ENCODE peak calls at places on chromosomes 12 and 14, in four cellular contexts. One of them, this sample, is unnamed.

GRCh38 chr14:30373053-30373849 is 185.7 kb upstream of the G2E3 start:
- DNase-seq in effector CD4-positive, alpha-beta T cell: no peak
- DNase-seq in NCI-H1694 treated with DMSO at 0.1 percent for 48 hours: no peak
- DNase-seq in breast epithelium: no peak
- DNase-seq in this sample: no peak

GRCh38 chr12:32024884-32025599 is 65.8 kb downstream of the RESF1 start:
- DNase-seq in effector CD4-positive, alpha-beta T cell: no peak
- DNase-seq in NCI-H1694 treated with DMSO at 0.1 percent for 48 hours: no peak
- DNase-seq in breast epithelium: no peak
- DNase-seq in this sample: no peak

GRCh38 chr14:91154851-91155625 is 41.2 kb downstream of the DGLUCY start:
- DNase-seq in effector CD4-positive, alpha-beta T cell: no peak
- DNase-seq in NCI-H1694 treated with DMSO at 0.1 percent for 48 hours: peak
- DNase-seq in breast epithelium: peak
- DNase-seq in this sample: peak

GRCh38 chr12:50517456-50518048 is 12.8 kb downstream of the DIP2B start:
- DNase-seq in effector CD4-positive, alpha-beta T cell: no peak
- DNase-seq in NCI-H1694 treated with DMSO at 0.1 percent for 48 hours: no peak
- DNase-seq in breast epithelium: no peak
- DNase-seq in this sample: peak

GRCh38 chr12:31225656-31226535 is 100.1 kb downstream of the SINHCAF start:
- DNase-seq in effector CD4-positive, alpha-beta T cell: no peak
- DNase-seq in NCI-H1694 treated with DMSO at 0.1 percent for 48 hours: no peak
- DNase-seq in breast epithelium: no peak
- DNase-seq in this sample: no peak

GRCh38 chr14:81400852-81401251 is 728 bp upstream of the STON2 start:
- DNase-seq in effector CD4-positive, alpha-beta T cell: no peak
- DNase-seq in NCI-H1694 treated with DMSO at 0.1 percent for 48 hours: no peak
- DNase-seq in breast epithelium: peak
- DNase-seq in this sample: peak

GRCh38 chr12:53145861-53146260 is 34.7 kb upstream of the ZNF740 start:
- DNase-seq in effector CD4-positive, alpha-beta T cell: no peak
- DNase-seq in NCI-H1694 treated with DMSO at 0.1 percent for 48 hours: no peak
- DNase-seq in breast epithelium: no peak
- DNase-seq in this sample: no peak

GRCh38 chr12:88615490-88615889 is 35.2 kb upstream of the KITLG start:
- DNase-seq in effector CD4-positive, alpha-beta T cell: no peak
- DNase-seq in NCI-H1694 treated with DMSO at 0.1 percent for 48 hours: no peak
- DNase-seq in breast epithelium: no peak
- DNase-seq in this sample: no peak

GRCh38 chr14:77498120-77498979 is at the start of gene ISM2:
- DNase-seq in effector CD4-positive, alpha-beta T cell: no peak
- DNase-seq in NCI-H1694 treated with DMSO at 0.1 percent for 48 hours: peak
- DNase-seq in breast epithelium: no peak
- DNase-seq in this sample: peak

GRCh38 chr14:96949594-96949993 is 152.4 kb downstream of the VRK1 start:
- DNase-seq in effector CD4-positive, alpha-beta T cell: no peak
- DNase-seq in NCI-H1694 treated with DMSO at 0.1 percent for 48 hours: no peak
- DNase-seq in breast epithelium: no peak
- DNase-seq in this sample: no peak

GRCh38 chr12:32400114-32400672 is 835 bp downstream of the FGD4 start:
- DNase-seq in effector CD4-positive, alpha-beta T cell: no peak
- DNase-seq in NCI-H1694 treated with DMSO at 0.1 percent for 48 hours: no peak
- DNase-seq in breast epithelium: no peak
- DNase-seq in this sample: no peak

GRCh38 chr12:25056011-25056410 is 107.1 kb upstream of the BCAT1 start:
- DNase-seq in effector CD4-positive, alpha-beta T cell: no peak
- DNase-seq in NCI-H1694 treated with DMSO at 0.1 percent for 48 hours: no peak
- DNase-seq in breast epithelium: no peak
- DNase-seq in this sample: no peak

GRCh38 chr14:74402264-74403251 is 23.5 kb downstream of the SYNDIG1L start:
- DNase-seq in effector CD4-positive, alpha-beta T cell: no peak
- DNase-seq in NCI-H1694 treated with DMSO at 0.1 percent for 48 hours: peak
- DNase-seq in breast epithelium: no peak
- DNase-seq in this sample: no peak

GRCh38 chr12:92007787-92008186 is 137.9 kb downstream of the BTG1 start:
- DNase-seq in effector CD4-positive, alpha-beta T cell: no peak
- DNase-seq in NCI-H1694 treated with DMSO at 0.1 percent for 48 hours: no peak
- DNase-seq in breast epithelium: no peak
- DNase-seq in this sample: no peak

GRCh38 chr14:104925214-104925899 is 678 bp downstream of the PLD4 start:
- DNase-seq in effector CD4-positive, alpha-beta T cell: no peak
- DNase-seq in NCI-H1694 treated with DMSO at 0.1 percent for 48 hours: no peak
- DNase-seq in breast epithelium: no peak
- DNase-seq in this sample: no peak

GRCh38 chr14:96176275-96176674 is 28.4 kb upstream of the BDKRB2 start:
- DNase-seq in effector CD4-positive, alpha-beta T cell: no peak
- DNase-seq in NCI-H1694 treated with DMSO at 0.1 percent for 48 hours: no peak
- DNase-seq in breast epithelium: no peak
- DNase-seq in this sample: no peak

GRCh38 chr12:82937151-82937550 is 250.4 kb downstream of the TMTC2 start:
- DNase-seq in effector CD4-positive, alpha-beta T cell: no peak
- DNase-seq in NCI-H1694 treated with DMSO at 0.1 percent for 48 hours: no peak
- DNase-seq in breast epithelium: no peak
- DNase-seq in this sample: no peak

GRCh38 chr14:95196268-95196667 is 38.9 kb upstream of the DICER1 start:
- DNase-seq in effector CD4-positive, alpha-beta T cell: no peak
- DNase-seq in NCI-H1694 treated with DMSO at 0.1 percent for 48 hours: no peak
- DNase-seq in breast epithelium: no peak
- DNase-seq in this sample: peak

GRCh38 chr12:122125452-122126341 is 47.1 kb downstream of the MLXIP start:
- DNase-seq in effector CD4-positive, alpha-beta T cell: no peak
- DNase-seq in NCI-H1694 treated with DMSO at 0.1 percent for 48 hours: no peak
- DNase-seq in breast epithelium: no peak
- DNase-seq in this sample: no peak

GRCh38 chr12:9163392-9163791 is 44.8 kb downstream of the PZP start:
- DNase-seq in effector CD4-positive, alpha-beta T cell: no peak
- DNase-seq in NCI-H1694 treated with DMSO at 0.1 percent for 48 hours: no peak
- DNase-seq in breast epithelium: no peak
- DNase-seq in this sample: peak

GRCh38 chr14:84885061-84885460 is 644.9 kb upstream of the FLRT2 start:
- DNase-seq in effector CD4-positive, alpha-beta T cell: no peak
- DNase-seq in NCI-H1694 treated with DMSO at 0.1 percent for 48 hours: no peak
- DNase-seq in breast epithelium: no peak
- DNase-seq in this sample: no peak

GRCh38 chr12:14454098-14454907 is 88.8 kb downstream of the ATF7IP start:
- DNase-seq in effector CD4-positive, alpha-beta T cell: peak
- DNase-seq in NCI-H1694 treated with DMSO at 0.1 percent for 48 hours: peak
- DNase-seq in breast epithelium: no peak
- DNase-seq in this sample: peak

GRCh38 chr12:94289551-94290312 is 141.4 kb downstream of the PLXNC1 start:
- DNase-seq in effector CD4-positive, alpha-beta T cell: no peak
- DNase-seq in NCI-H1694 treated with DMSO at 0.1 percent for 48 hours: no peak
- DNase-seq in breast epithelium: no peak
- DNase-seq in this sample: peak

GRCh38 chr14:77044776-77045569 is 16.5 kb upstream of the IRF2BPL start:
- DNase-seq in effector CD4-positive, alpha-beta T cell: no peak
- DNase-seq in NCI-H1694 treated with DMSO at 0.1 percent for 48 hours: peak
- DNase-seq in breast epithelium: no peak
- DNase-seq in this sample: no peak

GRCh38 chr12:70032076-70032475 is 207.0 kb downstream of the MYRFL start:
- DNase-seq in effector CD4-positive, alpha-beta T cell: no peak
- DNase-seq in NCI-H1694 treated with DMSO at 0.1 percent for 48 hours: peak
- DNase-seq in breast epithelium: no peak
- DNase-seq in this sample: peak

GRCh38 chr14:35369701-35370191 is 34.8 kb downstream of the NFKBIA start:
- DNase-seq in effector CD4-positive, alpha-beta T cell: no peak
- DNase-seq in NCI-H1694 treated with DMSO at 0.1 percent for 48 hours: no peak
- DNase-seq in breast epithelium: no peak
- DNase-seq in this sample: no peak